ENCODE peak calls at places on chromosomes 11 and 22, in six cellular contexts. E is stomach, N is NCI-H345, T is SJSA1, Q is neural crest cell, Z is hippocampal formation. V is an unnamed sample.

GRCh38 chr11:114280696-114281095 is 15.5 kb upstream of the NNMT start:
- DNase-seq in E (peak), N (peak), T (peak), Q (peak), Z (no peak), V (no peak)

GRCh38 chr11:102229510-102230119 is 87.7 kb upstream of the BIRC3 start:
- DNase-seq in E (peak), N (no peak), T (no peak), Q (no peak), Z (no peak), V (no peak)

GRCh38 chr22:42820075-42820763 is 36.9 kb downstream of the ARFGAP3 start:
- DNase-seq in E (no peak), N (no peak), T (peak), Q (no peak), Z (peak), V (no peak)

GRCh38 chr11:84549221-84549620 is 1077.9 kb downstream of the DLG2 start:
- DNase-seq in E (no peak), N (no peak), T (no peak), Q (no peak), Z (no peak), V (no peak)

GRCh38 chr11:112789481-112789880 is 171.7 kb upstream of the NCAM1 start:
- DNase-seq in E (no peak), N (no peak), T (peak), Q (no peak), Z (no peak), V (no peak)

GRCh38 chr11:35461917-35462316 is 42.6 kb upstream of the SLC1A2 start:
- DNase-seq in E (no peak), N (no peak), T (no peak), Q (no peak), Z (no peak), V (no peak)

GRCh38 chr11:114058871-114059277 is 637 bp upstream of the ZBTB16 start:
- DNase-seq in E (peak), N (no peak), T (no peak), Q (no peak), Z (no peak), V (no peak)

GRCh38 chr11:66313321-66314185 is 3.3 kb downstream of the CD248 start:
- DNase-seq in E (no peak), N (no peak), T (no peak), Q (no peak), Z (no peak), V (peak)

GRCh38 chr11:12746593-12747097 is 72.4 kb downstream of the TEAD1 start:
- DNase-seq in E (no peak), N (peak), T (peak), Q (peak), Z (no peak), V (no peak)

GRCh38 chr22:50325444-50326224 is 1.2 kb downstream of the DENND6B start:
- DNase-seq in E (no peak), N (no peak), T (no peak), Q (no peak), Z (no peak), V (no peak)

GRCh38 chr11:2653930-2654739 is 45.7 kb downstream of the KCNQ1OT1 start:
- DNase-seq in E (no peak), N (peak), T (no peak), Q (no peak), Z (no peak), V (peak)

GRCh38 chr11:83744620-83745192 is 458.5 kb upstream of the CCDC90B start:
- DNase-seq in E (no peak), N (no peak), T (no peak), Q (no peak), Z (no peak), V (no peak)

GRCh38 chr11:70603756-70604211 is 205.5 kb downstream of the CTTN start:
- DNase-seq in E (no peak), N (no peak), T (no peak), Q (no peak), Z (no peak), V (no peak)

GRCh38 chr11:119607726-119608125 is 121.3 kb downstream of the NECTIN1 start:
- DNase-seq in E (no peak), N (peak), T (no peak), Q (no peak), Z (peak), V (no peak)

GRCh38 chr11:103109818-103110388 is 677 bp downstream of the DYNC2H1 start:
- DNase-seq in E (no peak), N (no peak), T (no peak), Q (no peak), Z (no peak), V (no peak)

GRCh38 chr22:31650391-31650790 is 11.6 kb downstream of the PISD start:
- DNase-seq in E (no peak), N (no peak), T (peak), Q (no peak), Z (no peak), V (no peak)

GRCh38 chr11:34208266-34209135 is 103.1 kb downstream of the NAT10 start:
- DNase-seq in E (no peak), N (no peak), T (no peak), Q (no peak), Z (no peak), V (no peak)

GRCh38 chr22:49305215-49305965 is 522.3 kb downstream of the BRD1 start:
- DNase-seq in E (peak), N (peak), T (peak), Q (peak), Z (no peak), V (peak)

V was measured in coronary artery.